ENCODE peak calls at places on chromosomes 16 and 17, in four cellular contexts. B is K562, F is GM12878, H is HepG2. P is an unnamed sample.

GRCh38 chr17:5544115-5544514 is 40.2 kb downstream of the NLRP1 start:
- DNase-seq in F (no peak), H (no peak), B (no peak), P (no peak)

GRCh38 chr17:32943647-32944191 is 15.8 kb downstream of the TMEM98 start:
- DNase-seq in F (no peak), H (peak), B (no peak), P (no peak)

GRCh38 chr17:82775033-82775823 is 23.4 kb downstream of the TBCD start:
- DNase-seq in B (peak), F (no peak), H (peak), P (peak)

GRCh38 chr17:63333869-63334268 is 112.2 kb downstream of the CYB561 start:
- DNase-seq in H (no peak), B (no peak), F (no peak), P (no peak)

GRCh38 chr17:17073627-17074521 is 31.6 kb downstream of the MPRIP start:
- DNase-seq in F (no peak), B (no peak), H (no peak), P (no peak)

GRCh38 chr17:81306898-81307510 is 11.9 kb upstream of the SLC38A10 start:
- DNase-seq in B (no peak), F (no peak), H (no peak), P (no peak)

GRCh38 chr17:47895254-47895855 is 681 bp upstream of the SP2 start:
- DNase-seq in F (no peak), H (no peak), B (no peak), P (no peak)

GRCh38 chr16:4984174-4985000 is 26.3 kb downstream of the SEC14L5 start:
- DNase-seq in B (no peak), F (no peak), H (no peak), P (no peak)

DNA sequence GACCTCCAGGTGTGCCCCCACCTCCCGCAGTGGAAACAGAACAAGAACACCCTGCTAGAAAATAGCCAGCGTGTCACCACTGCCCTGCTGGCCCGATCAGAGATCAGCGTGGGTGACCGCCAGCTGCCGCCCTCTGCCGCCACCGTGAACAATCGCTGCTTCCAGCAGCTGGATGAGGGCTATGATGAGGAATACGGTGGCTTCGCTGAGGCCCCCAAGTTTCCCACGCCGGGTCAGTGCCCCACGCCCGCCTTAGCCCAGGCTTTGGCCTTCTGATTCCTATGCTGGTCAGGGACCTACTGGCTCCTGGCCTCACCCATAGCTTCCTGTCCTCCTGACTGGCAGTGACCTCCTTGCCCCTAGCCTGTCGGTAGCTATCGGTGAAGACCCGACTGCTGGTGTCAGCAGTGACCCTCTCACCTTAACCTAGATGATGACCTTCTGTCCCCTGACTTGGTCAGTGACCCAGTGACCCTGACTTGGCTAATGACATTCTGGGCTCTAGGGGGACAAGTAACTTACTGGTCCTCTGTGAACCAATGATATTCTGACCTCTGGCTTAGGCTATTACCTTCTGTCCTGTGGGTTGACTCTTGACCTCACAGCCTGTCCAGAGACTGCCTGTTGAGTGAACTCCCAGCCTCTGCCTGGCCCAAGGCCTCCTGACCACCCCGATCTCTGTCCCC is 2.4 kb downstream of the SPATA20 start:
- DNase-seq in F (no peak), B (no peak), H (no peak), P (no peak)
- TF ChIP-seq CREM in F (no peak), B (no peak), H (no peak), P (no peak)

DNA sequence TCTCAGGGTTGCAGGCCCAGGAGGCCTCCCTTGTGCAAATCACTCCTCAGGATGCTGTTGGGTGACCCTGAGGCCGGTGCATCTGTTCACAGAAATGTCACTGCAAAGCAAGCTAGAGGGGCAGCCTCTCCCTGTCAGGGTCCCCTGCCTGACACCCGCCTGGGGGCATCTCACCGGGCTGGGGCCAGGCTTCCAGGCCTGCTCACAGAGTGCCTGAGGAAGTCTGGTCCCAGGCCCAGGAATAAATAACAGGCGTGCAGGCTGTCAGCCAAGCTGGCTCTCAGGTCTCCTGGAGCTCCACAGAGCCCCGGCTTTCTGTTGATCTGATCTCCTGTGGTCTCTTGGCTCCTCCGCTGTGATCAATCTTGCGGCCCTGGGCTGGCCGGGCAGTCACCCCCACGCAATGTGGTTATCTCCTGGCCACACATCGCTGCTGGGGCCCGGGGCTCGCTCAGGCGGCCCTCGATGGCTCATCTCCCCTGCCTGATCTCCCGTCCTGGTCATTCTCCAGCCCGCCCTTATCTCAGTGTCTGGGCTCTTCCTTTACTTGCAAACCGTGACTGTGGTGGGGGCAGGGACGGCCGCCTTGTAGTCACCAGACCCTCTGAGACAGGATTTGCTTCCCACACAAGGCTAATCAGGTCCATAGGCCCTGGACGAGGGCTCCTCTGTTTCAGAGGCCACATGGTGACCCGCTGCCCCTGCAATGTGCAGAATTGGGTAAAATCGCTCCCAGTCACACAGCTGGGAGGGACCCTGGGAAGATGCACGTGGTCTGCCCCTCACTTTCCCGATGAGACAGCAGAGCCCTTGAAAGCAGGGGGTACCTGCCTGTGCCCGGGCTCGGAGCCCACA is 231.2 kb upstream of the GSE1 start:
- DNase-seq in B (peak), H (no peak), F (no peak), P (no peak)
- TF ChIP-seq CREM in B (peak), H (no peak), F (no peak), P (no peak)

GRCh38 chr17:66954632-66955031 is 9.9 kb upstream of the CACNG4 start:
- DNase-seq in B (no peak), H (no peak), F (no peak), P (no peak)

GRCh38 chr17:66957343-66957742 is 7.2 kb upstream of the CACNG4 start:
- DNase-seq in F (no peak), H (no peak), B (no peak), P (no peak)

GRCh38 chr17:66953661-66954060 is 10.8 kb upstream of the CACNG4 start:
- DNase-seq in F (no peak), B (no peak), H (no peak), P (no peak)

GRCh38 chr17:66956941-66957340 is 7.6 kb upstream of the CACNG4 start:
- DNase-seq in B (no peak), F (no peak), H (no peak), P (no peak)

DNA sequence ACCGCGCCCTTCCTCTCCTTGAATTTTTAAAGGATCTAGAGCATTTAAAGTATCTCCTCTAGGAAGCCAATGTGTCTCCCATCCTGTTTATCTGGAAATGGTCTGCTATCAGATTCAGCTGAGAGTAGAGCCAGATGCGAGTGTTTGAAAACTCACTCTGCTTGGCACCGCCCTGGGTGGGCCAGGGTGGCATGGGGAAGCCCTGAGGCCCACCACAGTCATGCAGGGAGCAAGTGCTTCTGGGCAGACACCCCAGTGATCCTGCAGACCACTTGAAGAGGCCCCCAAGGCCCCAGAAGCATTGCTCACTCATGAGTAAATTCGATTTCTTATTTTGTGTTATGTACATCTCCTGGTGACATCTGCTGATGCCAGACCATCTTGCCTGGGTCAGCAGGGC is 8.7 kb upstream of the CACNG4 start:
- DNase-seq in F (no peak), B (no peak), H (no peak), P (no peak)
- TF ChIP-seq CREM in F (no peak), B (no peak), H (no peak), P (no peak)

GRCh38 chr17:4532860-4533521 is 22.2 kb downstream of the MYBBP1A start:
- DNase-seq in H (no peak), B (no peak), F (no peak), P (no peak)

GRCh38 chr17:4531988-4532736 is 23.0 kb downstream of the MYBBP1A start:
- DNase-seq in H (no peak), B (no peak), F (no peak), P (no peak)

GRCh38 chr17:4533522-4534502 is 21.4 kb downstream of the MYBBP1A start:
- DNase-seq in H (peak), B (no peak), F (no peak), P (no peak)

GRCh38 chr17:4529533-4530152 is 25.5 kb downstream of the MYBBP1A start:
- DNase-seq in B (no peak), H (no peak), F (no peak), P (no peak)

DNA sequence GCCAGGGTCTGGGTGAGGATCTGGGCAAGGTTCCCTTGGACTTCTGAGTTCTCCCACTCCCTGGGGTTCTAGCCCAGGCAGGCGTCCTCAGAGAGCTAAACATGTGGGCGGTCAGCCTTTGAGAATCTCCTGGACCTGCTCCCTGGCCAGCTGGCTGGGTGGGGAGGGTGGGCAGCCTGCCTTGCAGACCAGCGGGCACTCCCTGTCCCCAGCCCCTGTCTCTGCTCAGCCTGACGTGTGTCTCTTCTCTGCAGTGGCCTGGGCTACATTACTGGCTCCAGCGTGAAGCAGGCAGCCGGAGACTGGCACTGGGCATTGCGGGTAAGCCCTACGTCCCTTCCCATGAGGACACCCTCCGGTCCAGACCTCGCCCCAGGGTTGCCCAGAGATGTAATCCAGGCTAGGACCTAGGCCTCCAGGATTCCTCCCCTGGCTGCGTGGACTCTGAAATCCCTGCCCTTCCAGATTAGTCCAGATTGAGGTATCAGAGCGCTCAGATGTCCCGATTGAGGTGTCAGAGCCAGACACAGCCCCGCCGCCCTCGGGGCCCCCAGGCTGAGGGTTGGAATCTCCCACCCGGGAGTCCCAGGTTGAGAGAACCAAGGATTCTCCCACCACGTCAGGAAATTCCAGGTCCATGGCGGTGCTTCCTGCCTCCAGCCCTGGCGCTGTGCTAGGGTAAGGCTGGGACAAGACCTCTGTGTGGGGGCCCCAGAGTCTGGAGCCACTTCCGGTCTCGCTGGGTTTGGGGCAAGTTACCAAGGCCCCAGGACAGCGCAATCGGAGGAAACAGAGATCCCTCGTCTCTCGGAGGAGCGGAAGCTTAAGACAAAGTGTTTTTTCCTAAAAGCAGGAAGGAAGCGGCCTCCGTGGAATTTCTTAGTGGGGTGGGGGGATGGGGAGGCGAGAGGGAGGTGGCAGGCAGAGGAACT is 24.1 kb downstream of the MYBBP1A start:
- DNase-seq in B (no peak), F (no peak), H (no peak), P (no peak)
- TF ChIP-seq CREM in B (no peak), F (no peak), H (no peak), P (no peak)

GRCh38 chr16:16033208-16033717 is 83.8 kb downstream of the ABCC1 start:
- DNase-seq in B (no peak), H (no peak), F (no peak), P (no peak)
- TF ChIP-seq CREM in B (no peak), H (no peak), F (no peak), P (no peak)

GRCh38 chr17:44396946-44397345 is 7.5 kb upstream of the ITGA2B start:
- DNase-seq in B (no peak), H (no peak), F (no peak), P (no peak)
- TF ChIP-seq CREM in B (no peak), H (no peak), F (no peak), P (no peak)

GRCh38 chr17:50072130-50072529 is 16.2 kb downstream of the ITGA3 start:
- DNase-seq in B (no peak), F (no peak), H (no peak), P (no peak)
- TF ChIP-seq CREM in B (no peak), F (no peak), H (no peak), P (no peak)

P was measured in WTC11.